ENCODE peak calls at places on chromosomes 7 and 10, in four cellular contexts. M is DND-41, U is stomach, S is HCT116. E is an unnamed sample. For H3K27me3, the result is how much of the 10 kb centered on the place peaks cover.

GRCh38 chr10:89351402-89352038 is 23.7 kb downstream of the IFIT3 start:
- DNase-seq in M (no peak), U (no peak), S (no peak), E (no peak)

GRCh38 chr10:69449841-69450240 is 1.4 kb upstream of the TSPAN15 start:
- DNase-seq in M (peak), U (peak), S (peak), E (peak)

GRCh38 chr7:47812460-47813136 is 135.7 kb downstream of the PKD1L1 start:
- DNase-seq in M (no peak), U (no peak), S (no peak), E (no peak)

GRCh38 chr7:149285581-149285975 is 23.6 kb downstream of the ZNF783 start:
- DNase-seq in M (no peak), U (no peak), S (no peak), E (no peak)

GRCh38 chr10:30725661-30726060 is 96.1 kb upstream of the LYZL2 start:
- DNase-seq in M (no peak), U (no peak), S (no peak), E (no peak)

GRCh38 chr7:67692425-67692824 is 695.8 kb downstream of the TYW1 start:
- DNase-seq in M (no peak), U (peak), S (no peak), E (no peak)

GRCh38 chr7:7641129-7641663 is 644 bp downstream of the UMAD1 start:
- DNase-seq in M (no peak), U (no peak), S (peak), E (no peak)

GRCh38 chr7:138449580-138449979 is 10.5 kb upstream of the TRIM24 start:
- DNase-seq in M (peak), U (no peak), S (no peak), E (peak)

GRCh38 chr10:116771101-116771705 is 28.8 kb upstream of the HSPA12A start:
- DNase-seq in M (no peak), U (peak), S (no peak), E (no peak)

DNA sequence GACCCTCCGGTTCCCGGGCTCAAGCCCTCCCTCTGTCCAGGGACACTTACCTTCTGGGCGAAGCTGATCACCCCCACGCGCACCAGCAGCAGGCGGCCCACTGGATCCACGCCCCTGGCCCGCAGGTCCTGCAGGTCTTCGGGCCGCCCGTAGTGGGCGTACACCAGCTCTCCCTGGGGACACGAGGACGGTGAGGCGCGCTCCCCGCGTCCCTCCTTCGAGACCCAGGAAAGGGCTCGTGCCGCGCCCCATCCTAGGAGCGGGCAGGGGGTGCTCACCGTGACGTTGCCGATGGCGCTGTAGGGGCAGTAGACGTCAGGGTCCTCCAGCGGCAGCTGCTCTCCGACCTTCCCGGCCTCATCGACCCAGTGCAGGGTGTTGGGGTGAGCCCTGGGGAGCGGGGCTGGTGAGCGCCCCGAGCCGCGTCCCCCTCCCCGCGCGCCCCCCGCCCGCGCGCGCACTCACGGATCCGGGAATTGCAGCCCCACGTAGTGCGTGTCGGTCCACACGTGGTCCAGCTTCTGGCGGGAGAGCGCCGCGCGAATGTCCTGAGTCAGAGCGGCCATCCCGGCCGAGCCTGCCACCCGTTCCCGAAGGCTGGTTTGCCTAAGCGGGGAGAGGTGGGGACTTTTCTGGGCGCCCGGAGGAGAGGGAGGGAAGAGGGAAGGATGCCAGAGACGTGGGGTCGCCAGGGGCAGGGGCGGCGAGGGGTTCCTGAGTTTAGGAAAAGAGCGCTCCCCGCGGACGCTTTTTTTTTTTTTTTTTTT is 8.2 kb downstream of the TFR2 start:
- DNase-seq in M (no peak), U (peak), S (no peak), E (peak)
- H3K27ac ChIP-seq in M (no peak), U (no peak), S (peak), E (no peak)

GRCh38 chr7:132049462-132050304 is 493.3 kb upstream of the PODXL start:
- DNase-seq in M (peak), U (peak), S (peak), E (no peak)
- TF ChIP-seq CTCF in M (peak), U (peak), S (peak), E (peak)

GRCh38 chr7:27181795-27182275 is 3.2 kb downstream of the HOXA11 start:
- DNase-seq in M (no peak), U (peak), S (no peak), E (no peak)
- H3K27me3 ChIP-seq in M (under half), U (half or more), S (under half), E (half or more)

GRCh38 chr10:88062385-88062784 is 199.0 kb downstream of the PTEN start:
- DNase-seq in M (peak), U (no peak), S (no peak), E (no peak)
- H3K27ac ChIP-seq in M (peak), U (peak), S (no peak), E (no peak)

GRCh38 chr7:66142334-66142733 is 27.7 kb downstream of the CRCP start:
- DNase-seq in M (no peak), U (no peak), S (no peak), E (no peak)

GRCh38 chr7:66142996-66143395 is 28.3 kb downstream of the CRCP start:
- DNase-seq in M (no peak), U (no peak), S (no peak), E (no peak)

GRCh38 chr7:66143876-66144332 is 29.3 kb downstream of the CRCP start:
- DNase-seq in M (no peak), U (no peak), S (no peak), E (no peak)

GRCh38 chr7:66138994-66139752 is 24.5 kb downstream of the CRCP start:
- DNase-seq in M (no peak), U (no peak), S (no peak), E (no peak)

GRCh38 chr7:66140924-66141323 is 26.3 kb downstream of the CRCP start:
- DNase-seq in M (no peak), U (peak), S (no peak), E (no peak)
- TF ChIP-seq CTCF in M (peak), U (peak), S (peak), E (no peak)

GRCh38 chr7:130732980-130733865 is 784 bp downstream of the KLF14 start:
- DNase-seq in M (no peak), U (peak), S (peak), E (no peak)
- H3K27me3 ChIP-seq in M (under half), U (under half), S (under half), E (half or more)

DNA sequence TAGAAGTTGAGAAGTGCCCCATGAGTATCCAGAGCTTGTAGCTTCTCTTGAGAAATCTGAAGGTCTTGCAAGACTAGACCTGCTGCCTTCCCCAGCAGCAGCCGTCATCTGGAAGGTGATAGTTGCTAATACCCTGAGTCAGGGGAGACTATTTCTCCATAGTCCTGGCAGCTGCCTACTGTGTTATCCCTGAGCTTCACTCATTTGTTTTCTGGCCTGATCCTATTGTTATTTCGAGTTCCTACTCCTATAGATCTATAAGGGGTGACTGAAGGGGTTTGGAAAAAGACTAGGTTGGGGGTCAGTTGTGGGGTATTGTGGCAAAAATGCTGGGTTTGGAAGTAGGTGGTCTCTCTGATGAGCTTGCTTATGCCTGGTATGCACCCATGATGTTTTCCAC is 297.8 kb downstream of the CNTNAP2 start:
- DNase-seq in M (no peak), U (no peak), S (no peak), E (no peak)
- H3K27ac ChIP-seq in M (no peak), U (no peak), S (no peak), E (no peak)

GRCh38 chr10:57593983-57594573 is 673.6 kb downstream of the IPMK start:
- DNase-seq in M (no peak), U (no peak), S (no peak), E (no peak)
- TF ChIP-seq CTCF in M (no peak), U (no peak), S (no peak), E (no peak)

GRCh38 chr10:101130984-101131961 is at the start of gene TLX1:
- DNase-seq in M (no peak), U (peak), S (no peak), E (no peak)
- H3K27me3 ChIP-seq in M (under half), U (half or more), S (under half), E (half or more)

DNA sequence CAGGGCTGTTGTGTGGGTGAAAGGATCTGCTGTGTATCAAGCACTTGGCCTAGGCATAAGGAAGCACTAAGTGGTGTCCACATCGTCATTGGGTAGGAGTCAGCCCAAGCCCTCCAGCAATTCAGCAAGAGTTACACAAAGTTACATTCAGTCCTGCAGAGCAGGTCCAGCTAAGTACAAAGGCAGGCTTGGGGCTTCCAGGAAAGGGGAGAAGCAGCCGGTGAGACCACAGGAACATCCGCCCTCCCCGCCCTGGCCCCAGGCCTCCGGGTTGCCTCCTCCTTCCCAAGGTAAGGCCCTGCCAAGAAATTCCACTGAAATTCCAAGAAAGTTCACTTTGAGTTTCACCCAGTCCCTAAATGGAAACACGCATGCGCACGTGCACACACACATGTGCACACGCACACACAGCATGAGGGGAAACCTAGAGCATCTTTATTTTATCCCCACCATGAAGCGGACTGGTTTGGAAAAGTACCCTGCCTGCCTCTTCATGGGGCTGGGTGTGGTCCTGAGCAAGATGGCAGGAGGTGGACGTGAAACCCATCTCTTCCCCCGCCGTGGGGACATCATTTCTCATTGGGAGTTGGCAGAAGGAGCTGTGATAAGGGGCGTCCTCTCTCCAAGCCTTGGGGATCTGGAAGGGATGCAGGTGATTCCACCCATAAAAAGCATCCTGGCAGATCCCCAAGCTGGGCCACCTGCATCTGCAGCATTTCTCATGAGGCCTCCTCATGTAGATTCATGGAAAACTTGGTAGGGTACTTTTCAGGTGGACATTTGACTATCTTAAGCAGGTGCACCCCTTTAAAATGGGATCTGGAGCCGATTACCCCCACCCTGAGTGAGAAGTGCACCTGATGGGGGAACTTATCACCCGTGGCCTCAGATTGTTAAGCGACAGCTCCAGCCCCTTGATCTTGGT is 69.1 kb upstream of the NANOS1 start:
- DNase-seq in M (no peak), U (no peak), S (no peak), E (no peak)
- H3K27ac ChIP-seq in M (no peak), U (no peak), S (no peak), E (no peak)